ENCODE peak calls at places on chromosomes 16 and 17, in five cellular contexts. T is WTC11, M is endothelial cell of umbilical vein, H is HCT116, X is A549. N is an unnamed sample.

GRCh38 chr17:2347805-2348685 is 10.7 kb downstream of the SGSM2 start:
- DNase-seq in X (peak), H (no peak), T (peak), M (no peak), N (no peak)

GRCh38 chr16:65480276-65480675 is 358.4 kb upstream of the CDH11 start:
- DNase-seq in H (no peak), X (no peak), T (no peak), M (no peak), N (no peak)

GRCh38 chr16:48961546-48961945 is 320.1 kb downstream of the CBLN1 start:
- DNase-seq in X (no peak), M (no peak), T (no peak), H (no peak), N (no peak)

GRCh38 chr16:28524544-28525179 is 14.1 kb downstream of the NUPR1 start:
- DNase-seq in T (no peak), X (no peak), H (no peak), M (no peak), N (peak)

GRCh38 chr17:5049314-5049819 is 14.1 kb upstream of the SLC52A1 start:
- DNase-seq in H (no peak), X (no peak), M (peak), T (no peak), N (no peak)

GRCh38 chr17:17387461-17388362 is 84.5 kb downstream of the NT5M start:
- DNase-seq in T (peak), M (no peak), X (peak), H (peak), N (peak)

GRCh38 chr17:39325528-39326240 is 75.7 kb downstream of the FBXL20 start:
- DNase-seq in T (no peak), M (no peak), H (no peak), X (no peak), N (peak)

GRCh38 chr17:80952291-80952690 is 39.4 kb upstream of the CHMP6 start:
- DNase-seq in H (no peak), X (no peak), M (no peak), T (peak), N (no peak)

GRCh38 chr16:87583453-87584131 is 18.7 kb upstream of the JPH3 start:
- DNase-seq in H (no peak), T (no peak), X (no peak), M (peak), N (no peak)

GRCh38 chr16:15705064-15705565 is 55.1 kb downstream of the NDE1 start:
- DNase-seq in X (no peak), M (no peak), T (no peak), H (no peak), N (no peak)

GRCh38 chr17:31549121-31549524 is 157.6 kb downstream of the RAB11FIP4 start:
- DNase-seq in M (peak), T (no peak), X (peak), H (no peak), N (no peak)

GRCh38 chr16:11687606-11688519 is 19.6 kb downstream of the SNN start:
- DNase-seq in T (no peak), H (no peak), M (no peak), X (no peak), N (no peak)

GRCh38 chr16:6682142-6682811 is 650.4 kb upstream of the RBFOX1 start:
- DNase-seq in T (peak), X (peak), M (no peak), H (no peak), N (peak)

GRCh38 chr17:58189436-58190146 is 2.9 kb upstream of the EPX start:
- DNase-seq in M (peak), H (peak), X (peak), T (no peak), N (peak)

GRCh38 chr16:30768583-30769181 is 6.6 kb downstream of the RNF40 start:
- DNase-seq in X (no peak), H (no peak), M (no peak), T (no peak), N (no peak)

GRCh38 chr17:14298221-14298994 is 2.5 kb upstream of the HS3ST3B1 start:
- DNase-seq in T (no peak), M (no peak), H (no peak), X (no peak), N (no peak)

GRCh38 chr17:39144414-39144813 is 7.0 kb downstream of the PLXDC1 start:
- DNase-seq in T (no peak), X (no peak), H (no peak), M (no peak), N (no peak)

GRCh38 chr16:54411555-54411954 is 125.0 kb upstream of the IRX3 start:
- DNase-seq in M (no peak), X (no peak), H (no peak), T (peak), N (no peak)

GRCh38 chr16:70388281-70388680 is 41.6 kb downstream of the DDX19A start:
- DNase-seq in M (no peak), T (no peak), H (no peak), X (no peak), N (no peak)

GRCh38 chr16:85437161-85438052 is 175.7 kb upstream of the GSE1 start:
- DNase-seq in T (no peak), X (no peak), M (no peak), H (no peak), N (peak)

GRCh38 chr17:64657610-64658125 is 4.4 kb downstream of the SMURF2 start:
- DNase-seq in T (no peak), M (no peak), X (no peak), H (no peak), N (no peak)

GRCh38 chr16:66267287-66268137 is 99.0 kb upstream of the CDH5 start:
- DNase-seq in M (no peak), H (no peak), X (no peak), T (no peak), N (no peak)

GRCh38 chr17:77038860-77039555 is 101.8 kb upstream of the SEC14L1 start:
- DNase-seq in X (no peak), H (no peak), T (no peak), M (no peak), N (no peak)

GRCh38 chr17:34366051-34366450 is 3.0 kb upstream of the CCL1 start:
- DNase-seq in X (no peak), T (no peak), H (no peak), M (peak), N (peak)

GRCh38 chr16:66662445-66663194 is 33.9 kb downstream of the CMTM4 start:
- DNase-seq in H (peak), X (peak), M (peak), T (no peak), N (peak)

GRCh38 chr17:65914784-65915342 is 277.1 kb downstream of the CEP112 start:
- DNase-seq in H (no peak), M (peak), X (no peak), T (no peak), N (no peak)

GRCh38 chr16:64711596-64711995 is 410.3 kb downstream of the CDH11 start:
- DNase-seq in X (no peak), M (no peak), T (no peak), H (no peak), N (no peak)

GRCh38 chr17:36978810-36979584 is 30.2 kb downstream of the AATF start:
- DNase-seq in X (no peak), H (no peak), M (no peak), T (no peak), N (no peak)

GRCh38 chr16:84932691-84933090 is 78.6 kb downstream of the ZDHHC7 start:
- DNase-seq in T (no peak), M (no peak), H (no peak), X (no peak), N (no peak)

GRCh38 chr17:74199306-74200092 is 4.0 kb upstream of the RPL38 start:
- DNase-seq in H (no peak), X (peak), M (peak), T (peak), N (peak)

GRCh38 chr16:71358464-71359031 is at the start of gene CALB2:
- DNase-seq in H (no peak), T (peak), X (peak), M (peak), N (peak)

GRCh38 chr16:48223490-48223889 is 20.6 kb upstream of the LONP2 start:
- DNase-seq in M (no peak), X (no peak), T (no peak), H (no peak), N (no peak)

GRCh38 chr17:46841561-46842379 is 9.6 kb upstream of the WNT9B start:
- DNase-seq in M (no peak), T (peak), H (no peak), X (no peak), N (peak)

GRCh38 chr17:14004927-14005630 is 64.2 kb upstream of the COX10 start:
- DNase-seq in X (no peak), T (no peak), H (peak), M (no peak), N (no peak)

GRCh38 chr17:6517017-6517416 is 39.3 kb downstream of the PITPNM3 start:
- DNase-seq in H (no peak), M (peak), X (no peak), T (no peak), N (no peak)

DNA sequence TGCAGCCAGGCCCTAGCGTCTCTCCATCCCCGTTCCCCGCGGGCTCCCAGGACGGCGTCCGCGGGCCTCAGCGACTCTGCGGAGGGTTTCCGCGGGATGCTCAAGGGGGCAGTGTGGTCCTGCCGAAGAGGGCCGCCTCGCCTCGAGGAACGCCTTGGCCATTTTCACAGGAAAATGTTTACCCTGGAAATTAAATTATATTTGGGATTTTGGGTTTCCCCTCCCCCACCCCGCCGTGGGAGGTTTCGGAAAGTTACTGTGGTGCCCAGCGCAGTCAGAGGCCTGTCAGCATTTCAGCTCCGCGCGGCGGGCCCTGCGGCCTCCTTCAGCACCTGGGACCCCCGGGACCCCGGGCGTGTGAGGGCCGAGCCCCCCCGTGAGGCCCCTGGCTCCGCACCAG is 94.5 kb downstream of the PCTP start:
- DNase-seq in M (peak), T (peak), X (peak), H (no peak), N (no peak)
- TF ChIP-seq MAX in M (no peak), T (no peak), X (no peak), H (no peak), N (no peak)

GRCh38 chr16:19859603-19860002 is 25.0 kb downstream of the GPRC5B start:
- DNase-seq in H (no peak), M (no peak), X (no peak), T (no peak), N (no peak)

GRCh38 chr16:19861069-19861468 is 23.6 kb downstream of the GPRC5B start:
- DNase-seq in M (no peak), X (no peak), H (no peak), T (no peak), N (no peak)

GRCh38 chr16:19860146-19861030 is 24.3 kb downstream of the GPRC5B start:
- DNase-seq in M (no peak), H (no peak), X (no peak), T (no peak), N (no peak)

GRCh38 chr16:19863990-19864389 is 20.7 kb downstream of the GPRC5B start:
- DNase-seq in M (no peak), T (no peak), H (no peak), X (no peak), N (no peak)

DNA sequence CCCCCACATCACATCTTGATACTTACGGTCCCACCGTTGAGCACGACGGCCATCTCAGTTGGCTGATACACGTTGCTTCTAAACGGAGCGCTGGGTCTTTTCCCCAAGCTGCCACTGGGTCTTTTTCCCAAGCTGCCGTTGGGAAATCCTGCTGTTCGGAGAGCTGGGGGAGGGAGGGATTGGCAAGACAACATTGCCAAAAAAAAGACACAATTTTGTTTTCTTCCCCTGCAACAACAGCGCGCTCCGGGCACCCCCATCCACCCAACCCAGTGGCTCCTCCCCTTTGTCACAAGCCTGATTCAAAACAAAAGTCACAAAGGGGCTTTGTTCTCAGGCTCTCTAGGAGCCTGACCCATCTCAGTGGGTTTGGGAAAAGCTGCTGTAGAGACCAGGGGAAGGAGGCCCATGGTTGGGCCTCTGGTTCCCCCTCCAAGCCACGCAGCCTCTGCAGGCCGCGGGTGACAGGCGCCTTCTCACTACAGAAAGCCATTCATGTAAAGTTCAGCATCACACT is 22.8 kb downstream of the GPRC5B start:
- DNase-seq in M (no peak), X (no peak), T (peak), H (no peak), N (no peak)
- TF ChIP-seq MAX in M (no peak), X (no peak), T (no peak), H (no peak), N (no peak)

DNA sequence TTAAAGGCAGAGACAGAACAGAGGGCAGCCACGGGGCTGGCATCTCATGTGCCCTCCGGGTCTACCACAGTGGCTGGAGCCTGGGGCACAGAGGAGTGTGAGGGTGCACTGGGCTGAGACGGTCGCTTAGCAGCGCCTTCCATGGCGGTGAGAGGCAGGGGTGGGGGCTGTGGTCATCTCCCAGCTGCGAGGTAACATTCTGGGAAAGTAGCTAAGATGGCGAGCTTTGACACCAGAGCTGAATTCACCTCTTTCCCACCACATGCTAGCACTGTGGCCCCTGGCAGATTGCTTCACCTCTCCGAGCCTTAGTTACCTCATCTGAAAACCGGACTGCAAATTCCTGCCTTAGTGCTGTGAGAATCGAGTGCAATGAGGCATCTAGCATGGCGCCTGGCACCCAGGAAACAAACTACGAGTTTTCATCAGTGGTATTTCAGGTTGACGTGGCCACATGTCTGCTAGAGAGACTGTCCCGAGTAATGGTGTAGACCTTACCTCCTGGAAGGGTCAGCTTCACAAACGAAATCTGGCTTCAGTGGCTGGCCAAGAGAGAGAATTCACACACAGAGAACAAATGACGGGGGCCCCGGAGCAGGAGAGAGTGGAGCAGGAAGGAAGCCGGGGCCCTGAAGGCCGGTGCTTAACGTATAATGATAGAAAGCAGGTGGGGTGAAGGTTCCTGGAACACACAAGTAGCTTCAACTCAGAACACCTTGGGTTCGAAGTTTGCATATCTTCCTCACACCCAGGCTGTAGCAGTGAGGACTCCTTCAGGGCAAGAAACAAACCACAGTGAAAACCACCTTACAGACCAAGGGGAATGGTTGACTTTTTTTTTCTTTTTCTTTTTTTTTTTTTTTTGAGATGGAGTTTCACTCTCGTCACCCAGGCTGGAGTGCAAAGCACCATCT is 63.9 kb upstream of the RPH3AL start:
- DNase-seq in M (no peak), T (no peak), X (no peak), H (no peak), N (no peak)
- TF ChIP-seq MAX in M (no peak), T (no peak), X (no peak), H (no peak), N (no peak)

GRCh38 chr16:68354816-68355215 is 44.0 kb downstream of the PRMT7 start:
- DNase-seq in X (no peak), H (no peak), T (no peak), M (no peak), N (no peak)
- TF ChIP-seq MAX in X (no peak), H (no peak), T (no peak), M (no peak), N (no peak)

GRCh38 chr17:78316867-78317816 is 42.7 kb downstream of the SOCS3 start:
- DNase-seq in M (no peak), X (peak), T (peak), H (no peak), N (peak)
- TF ChIP-seq MAX in M (no peak), X (peak), T (peak), H (peak), N (peak)

DNA sequence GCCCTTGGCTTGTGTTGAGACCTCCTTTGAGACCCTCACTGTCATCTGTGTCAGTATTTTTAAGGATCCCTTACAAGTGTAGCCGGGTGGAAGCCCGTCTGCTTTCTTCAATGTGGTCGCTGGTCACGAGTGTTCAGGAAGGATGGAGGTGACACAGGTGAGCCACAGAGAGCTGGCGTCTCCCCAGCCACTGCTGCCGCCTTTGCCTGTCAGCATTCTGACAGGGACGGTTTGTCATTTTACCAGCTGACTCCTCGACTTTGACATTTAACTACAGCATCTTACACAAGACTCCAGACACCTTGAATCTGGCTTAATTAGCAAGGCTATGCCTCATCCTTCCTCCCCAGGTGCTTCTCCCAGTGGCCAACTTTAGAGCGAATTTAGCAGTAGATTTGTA is 56.3 kb upstream of the MPHOSPH6 start:
- DNase-seq in M (no peak), H (no peak), X (no peak), T (no peak), N (no peak)
- TF ChIP-seq MAX in M (no peak), H (no peak), X (no peak), T (no peak), N (no peak)

DNA sequence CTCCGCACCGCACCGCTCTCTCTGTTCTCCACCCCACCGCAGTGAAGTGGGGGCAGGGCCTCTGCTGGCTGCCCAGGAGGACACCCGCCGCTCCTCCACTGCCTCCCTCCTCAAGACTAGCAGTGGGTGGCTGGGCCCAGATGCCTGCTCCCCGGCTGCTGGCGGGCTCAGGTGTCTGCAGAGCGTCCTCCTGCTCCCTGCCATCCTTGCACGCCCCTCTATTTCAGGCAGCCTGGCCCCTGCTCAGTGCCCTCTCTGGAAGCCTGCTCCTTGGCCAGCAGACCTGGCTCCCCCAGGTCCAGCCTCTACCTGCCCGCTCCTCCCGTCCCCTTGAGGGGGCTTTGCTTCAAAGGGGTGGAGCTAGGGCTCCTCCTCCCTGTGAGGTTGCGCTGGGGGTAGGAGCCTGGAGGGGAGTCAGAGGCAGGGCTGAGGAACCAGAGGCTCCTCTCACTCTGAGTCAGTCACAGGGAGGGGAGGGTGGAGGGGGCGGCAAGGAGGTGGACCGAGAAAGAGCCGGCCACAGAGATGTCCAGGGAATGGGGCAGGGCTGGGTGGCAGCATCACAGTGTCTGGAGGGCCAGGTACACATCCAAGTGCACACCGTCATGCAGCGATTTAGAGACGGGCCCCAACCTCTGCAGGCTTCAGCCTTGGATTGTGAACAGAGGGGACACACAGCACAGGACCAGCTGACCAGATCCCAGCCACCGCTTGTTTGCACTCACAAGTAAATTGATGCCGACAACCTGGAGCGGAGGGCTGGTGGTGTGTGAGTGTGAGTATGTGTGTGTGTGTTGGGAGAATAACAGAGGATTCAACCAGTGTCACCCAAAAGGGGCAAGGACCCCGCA is 9.8 kb upstream of the TMEM92 start:
- DNase-seq in T (no peak), M (no peak), X (no peak), H (no peak), N (no peak)
- TF ChIP-seq MAX in T (no peak), M (no peak), X (no peak), H (no peak), N (no peak)

N was measured in NB4.